ENCODE peak calls at places on chromosomes 12 and 14, in ten cellular contexts. H is central memory CD4-positive, alpha-beta T cell; A is pons; C is AG04450; J is progenitor cell of endocrine pancreas; V is activated B cell treated with CpG ODN at 0.5 μM for 24 hours; Y is NCI-H1105; F is SJSA1; G is left ventricle myocardium superior; B is prostate gland. U is an unnamed sample.

GRCh38 chr14:26370118-26370517 is 227.7 kb downstream of the NOVA1 start:
- DNase-seq in H (no peak), A (no peak), C (no peak), J (no peak), V (no peak), Y (peak), F (no peak), G (no peak), B (no peak), U (no peak)

GRCh38 chr14:98130691-98131090 is 1141.3 kb downstream of the BCL11B start:
- DNase-seq in H (no peak), A (no peak), C (no peak), J (no peak), V (no peak), Y (no peak), F (no peak), G (no peak), B (no peak), U (no peak)

GRCh38 chr12:66200110-66200509 is 11.1 kb downstream of the IRAK3 start:
- DNase-seq in H (no peak), A (no peak), C (no peak), J (no peak), V (no peak), Y (no peak), F (no peak), G (no peak), B (no peak), U (no peak)

GRCh38 chr14:65847065-65847847 is 434.7 kb downstream of the FUT8 start:
- DNase-seq in H (peak), A (no peak), C (no peak), J (no peak), V (no peak), Y (no peak), F (no peak), G (no peak), B (no peak), U (no peak)

GRCh38 chr14:95980402-95980801 is 58.8 kb upstream of the C14orf132 start:
- DNase-seq in H (no peak), A (no peak), C (no peak), J (no peak), V (no peak), Y (no peak), F (no peak), G (no peak), B (no peak), U (no peak)

GRCh38 chr12:46266382-46266791 is 2.5 kb downstream of the SLC38A1 start:
- DNase-seq in H (peak), A (peak), C (no peak), J (no peak), V (no peak), Y (peak), F (no peak), G (no peak), B (no peak), U (peak)

GRCh38 chr12:129413295-129413694 is 490.5 kb downstream of the TMEM132D start:
- DNase-seq in H (no peak), A (no peak), C (no peak), J (no peak), V (no peak), Y (no peak), F (no peak), G (no peak), B (no peak), U (no peak)

GRCh38 chr12:82756303-82756702 is 69.6 kb downstream of the TMTC2 start:
- DNase-seq in H (no peak), A (no peak), C (no peak), J (no peak), V (no peak), Y (no peak), F (no peak), G (no peak), B (no peak), U (no peak)

GRCh38 chr12:14618990-14619389 is 51.3 kb upstream of the PLBD1 start:
- DNase-seq in H (no peak), A (peak), C (no peak), J (no peak), V (no peak), Y (no peak), F (no peak), G (no peak), B (no peak), U (no peak)

GRCh38 chr14:24978862-24979724 is 70.9 kb downstream of the STXBP6 start:
- DNase-seq in H (no peak), A (no peak), C (no peak), J (no peak), V (no peak), Y (no peak), F (no peak), G (no peak), B (no peak), U (no peak)

GRCh38 chr12:32874926-32875325 is 21.7 kb downstream of the PKP2 start:
- DNase-seq in H (no peak), A (no peak), C (no peak), J (no peak), V (no peak), Y (no peak), F (no peak), G (no peak), B (no peak), U (no peak)

GRCh38 chr14:76271371-76271770 is 104.6 kb upstream of the ESRRB start:
- DNase-seq in H (no peak), A (no peak), C (no peak), J (no peak), V (no peak), Y (no peak), F (no peak), G (no peak), B (no peak), U (no peak)